ENCODE peak calls at places on chromosomes 2 and 18, in four cellular contexts. One of them, this sample, is unnamed. For H3K4me1, the result is how much of the 10 kb centered on the place peaks cover.

GRCh38 chr2:73291461-73292315 is 1.7 kb downstream of the EGR4 start:
- DNase-seq in H9: peak
- DNase-seq in H1: no peak
- DNase-seq in mesendoderm: peak
- DNase-seq in this sample: no peak

GRCh38 chr2:77521482-77521881 is 694 bp downstream of the LRRTM4 start:
- DNase-seq in H9: peak
- DNase-seq in H1: peak
- DNase-seq in mesendoderm: peak
- DNase-seq in this sample: no peak

GRCh38 chr2:127640082-127641072 is 5.6 kb upstream of the GPR17 start:
- DNase-seq in H9: peak
- DNase-seq in H1: no peak
- DNase-seq in mesendoderm: peak
- DNase-seq in this sample: no peak

GRCh38 chr2:145652546-145652945 is 1132.6 kb upstream of the ZEB2 start:
- DNase-seq in H9: no peak
- DNase-seq in H1: no peak
- DNase-seq in mesendoderm: peak
- DNase-seq in this sample: peak

GRCh38 chr18:34697891-34698290 is 12.2 kb upstream of the DTNA start:
- DNase-seq in H9: no peak
- DNase-seq in H1: no peak
- DNase-seq in mesendoderm: no peak
- DNase-seq in this sample: no peak

GRCh38 chr2:88857951-88858406 is 166.5 kb downstream of the RPIA start:
- DNase-seq in H9: no peak
- DNase-seq in H1: no peak
- DNase-seq in mesendoderm: peak
- DNase-seq in this sample: peak

GRCh38 chr18:54233228-54233625 is 8.8 kb upstream of the MBD2 start:
- DNase-seq in H9: no peak
- DNase-seq in H1: no peak
- DNase-seq in mesendoderm: no peak
- DNase-seq in this sample: no peak

GRCh38 chr18:9631814-9632496 is 17.6 kb upstream of the PPP4R1 start:
- DNase-seq in H9: no peak
- DNase-seq in H1: no peak
- DNase-seq in mesendoderm: peak
- DNase-seq in this sample: peak

GRCh38 chr2:5325523-5325922 is 366.7 kb upstream of the SOX11 start:
- DNase-seq in H9: no peak
- DNase-seq in H1: no peak
- DNase-seq in mesendoderm: no peak
- DNase-seq in this sample: no peak

GRCh38 chr2:109736177-109736827 is 57.8 kb upstream of the RGPD5 start:
- DNase-seq in H9: peak
- DNase-seq in H1: no peak
- DNase-seq in mesendoderm: peak
- DNase-seq in this sample: peak

GRCh38 chr2:47490406-47490805 is 87.5 kb downstream of the MSH2 start:
- DNase-seq in H9: no peak
- DNase-seq in H1: no peak
- DNase-seq in mesendoderm: no peak
- DNase-seq in this sample: peak

GRCh38 chr2:65077898-65078297 is 21.7 kb downstream of the CEP68 start:
- DNase-seq in H9: no peak
- DNase-seq in H1: no peak
- DNase-seq in mesendoderm: no peak
- DNase-seq in this sample: no peak

GRCh38 chr2:231298091-231298490 is 97.4 kb upstream of the B3GNT7 start:
- DNase-seq in H9: no peak
- DNase-seq in H1: no peak
- DNase-seq in mesendoderm: no peak
- DNase-seq in this sample: no peak

GRCh38 chr2:182854405-182855105 is 11.9 kb downstream of the FRZB start:
- DNase-seq in H9: no peak
- DNase-seq in H1: no peak
- DNase-seq in mesendoderm: no peak
- DNase-seq in this sample: peak

GRCh38 chr2:195967336-195967735 is 101.3 kb downstream of the DNAH7 start:
- DNase-seq in H9: no peak
- DNase-seq in H1: no peak
- DNase-seq in mesendoderm: no peak
- DNase-seq in this sample: no peak

GRCh38 chr2:202564226-202564625 is 70.5 kb upstream of the FAM117B start:
- DNase-seq in H9: no peak
- DNase-seq in H1: no peak
- DNase-seq in mesendoderm: no peak
- DNase-seq in this sample: no peak

GRCh38 chr18:49017813-49018552 is 67.2 kb upstream of the SMAD7 start:
- DNase-seq in H9: no peak
- DNase-seq in H1: no peak
- DNase-seq in mesendoderm: no peak
- DNase-seq in this sample: no peak
- H3K23ac ChIP-seq in H9: no peak
- H3K23ac ChIP-seq in H1: no peak
- H3K23ac ChIP-seq in mesendoderm: no peak
- H3K23ac ChIP-seq in this sample: no peak

DNA sequence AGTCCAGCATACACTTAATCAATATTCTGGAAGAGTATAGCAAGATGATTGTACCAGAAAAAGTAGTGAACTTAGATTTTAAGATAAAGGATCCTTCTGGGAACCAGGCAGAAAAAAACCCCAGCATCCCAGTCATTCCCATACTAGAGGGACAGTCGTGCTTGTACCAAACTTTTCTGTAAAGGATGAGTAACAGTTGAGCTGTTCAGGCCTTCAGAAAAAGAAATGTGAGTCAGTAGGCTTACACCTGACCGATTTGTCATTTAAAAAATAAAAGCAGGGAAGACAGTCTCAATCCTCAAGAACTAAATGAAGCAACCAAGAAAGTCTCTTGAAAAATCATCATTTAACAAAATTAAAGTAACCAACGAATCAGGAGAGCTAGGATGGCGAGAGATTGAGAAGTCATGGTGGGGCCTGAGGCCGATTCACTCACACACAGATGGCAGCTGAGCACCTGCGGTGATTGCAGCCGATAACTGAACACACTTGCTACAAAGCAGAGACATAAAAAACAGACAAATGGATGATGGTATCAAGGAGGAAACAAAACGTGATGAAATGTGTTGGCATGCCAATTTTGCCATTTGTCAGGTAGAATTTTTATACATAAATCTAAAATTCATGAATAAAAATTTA is 170.0 kb upstream of the ALKAL2 start:
- DNase-seq in H9: no peak
- DNase-seq in H1: no peak
- DNase-seq in mesendoderm: no peak
- DNase-seq in this sample: no peak
- H3K56ac ChIP-seq in H9: no peak
- H3K56ac ChIP-seq in H1: no peak
- H3K56ac ChIP-seq in mesendoderm: no peak
- H3K56ac ChIP-seq in this sample: no peak

GRCh38 chr2:43346619-43347018 is 120.2 kb upstream of the ZFP36L2 start:
- DNase-seq in H9: no peak
- DNase-seq in H1: no peak
- DNase-seq in mesendoderm: no peak
- DNase-seq in this sample: no peak
- H3K4me1 ChIP-seq in H9: under half
- H3K4me1 ChIP-seq in H1: under half
- H3K4me1 ChIP-seq in mesendoderm: under half
- H3K4me1 ChIP-seq in this sample: under half

GRCh38 chr2:9424447-9425164 is 1.2 kb downstream of the CPSF3 start:
- DNase-seq in H9: no peak
- DNase-seq in H1: no peak
- DNase-seq in mesendoderm: no peak
- DNase-seq in this sample: no peak

GRCh38 chr2:9422321-9423099 is 818 bp downstream of the ITGB1BP1 start:
- DNase-seq in H9: peak
- DNase-seq in H1: no peak
- DNase-seq in mesendoderm: peak
- DNase-seq in this sample: peak

GRCh38 chr2:9423922-9424272 is 443 bp downstream of the CPSF3 start:
- DNase-seq in H9: no peak
- DNase-seq in H1: no peak
- DNase-seq in mesendoderm: no peak
- DNase-seq in this sample: peak

GRCh38 chr2:9420495-9420894 is 2.8 kb downstream of the ITGB1BP1 start:
- DNase-seq in H9: no peak
- DNase-seq in H1: no peak
- DNase-seq in mesendoderm: no peak
- DNase-seq in this sample: no peak

GRCh38 chr2:9423100-9423921 is at the start of the genes CPSF3 and ITGB1BP1:
- DNase-seq in H9: peak
- DNase-seq in H1: peak
- DNase-seq in mesendoderm: peak
- DNase-seq in this sample: peak
- H3K23ac ChIP-seq in H9: no peak
- H3K23ac ChIP-seq in H1: no peak
- H3K23ac ChIP-seq in mesendoderm: peak
- H3K23ac ChIP-seq in this sample: peak

DNA sequence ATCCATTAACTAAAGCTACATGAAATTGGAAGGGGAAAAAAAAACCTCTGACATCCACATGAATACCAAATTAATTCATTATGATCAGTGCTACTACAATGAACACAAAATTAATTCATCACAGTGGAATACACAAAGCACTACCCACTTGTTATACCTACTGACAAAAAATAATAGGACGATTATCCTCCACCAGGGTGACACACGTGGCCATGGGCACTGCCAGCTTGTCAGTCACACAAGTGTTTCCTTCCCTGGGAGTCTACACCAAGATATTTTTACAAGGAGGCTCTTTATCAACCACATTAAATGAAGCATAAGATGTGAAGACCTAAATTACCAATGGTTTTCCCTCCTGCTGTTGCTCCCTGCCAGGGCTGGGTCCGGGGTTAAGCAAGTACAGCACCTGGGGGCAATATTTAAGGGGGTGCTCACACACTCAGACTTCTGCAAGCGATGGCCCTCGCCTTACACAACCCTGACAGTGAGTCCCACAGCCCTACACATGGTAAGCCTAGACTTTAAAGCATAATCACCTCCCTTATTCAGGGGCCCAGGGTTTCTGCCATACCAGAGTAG is 90.1 kb downstream of the TCF4 start:
- DNase-seq in H9: no peak
- DNase-seq in H1: no peak
- DNase-seq in mesendoderm: no peak
- DNase-seq in this sample: no peak
- H3K56ac ChIP-seq in H9: no peak
- H3K56ac ChIP-seq in H1: no peak
- H3K56ac ChIP-seq in mesendoderm: no peak
- H3K56ac ChIP-seq in this sample: no peak

DNA sequence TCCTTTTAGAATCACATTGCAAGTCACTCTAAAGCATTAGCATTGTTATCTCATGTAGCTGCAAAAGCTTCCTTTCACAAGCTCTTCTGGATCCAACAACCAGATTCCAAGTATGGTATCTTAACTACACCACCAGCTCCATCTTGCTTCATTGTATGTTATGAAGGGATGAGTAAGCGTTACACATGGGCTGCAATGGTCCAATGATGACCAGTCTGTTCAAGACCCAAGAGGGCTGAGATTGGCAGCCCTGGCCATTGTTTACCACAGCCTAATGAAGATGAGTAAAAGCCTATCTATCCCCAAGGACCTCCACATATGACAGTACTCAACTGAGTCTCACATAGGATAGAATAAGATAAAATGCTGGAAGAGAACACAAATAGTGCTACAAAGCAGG is 6.3 kb downstream of the CFLAR start:
- DNase-seq in H9: no peak
- DNase-seq in H1: no peak
- DNase-seq in mesendoderm: peak
- DNase-seq in this sample: no peak
- H3K4me1 ChIP-seq in H9: under half
- H3K4me1 ChIP-seq in H1: under half
- H3K4me1 ChIP-seq in mesendoderm: under half
- H3K4me1 ChIP-seq in this sample: under half

GRCh38 chr2:10424051-10424450 is 24.1 kb downstream of the ODC1 start:
- DNase-seq in H9: no peak
- DNase-seq in H1: no peak
- DNase-seq in mesendoderm: peak
- DNase-seq in this sample: peak
- H3K23ac ChIP-seq in H9: no peak
- H3K23ac ChIP-seq in H1: no peak
- H3K23ac ChIP-seq in mesendoderm: no peak
- H3K23ac ChIP-seq in this sample: no peak

This sample was measured in IMR-90.